ENCODE peak calls at places on chromosomes 13 and 19, in eight cellular contexts. S is Panc1, J is transverse colon, M is left lung, P is adrenal gland, H is heart left ventricle, U is tibial artery, I is upper lobe of right lung. C is an unnamed sample.

GRCh38 chr13:79519252-79519651 is 38.3 kb downstream of the NDFIP2 start:
- DNase-seq in M (no peak), I (no peak), S (no peak), U (no peak), P (no peak), J (no peak), H (no peak), C (no peak)

GRCh38 chr19:46821512-46822359 is 28.9 kb downstream of the AP2S1 start:
- DNase-seq in P (no peak), U (no peak), S (no peak), J (peak), H (peak), I (peak), M (no peak), C (peak)

GRCh38 chr19:44943801-44944249 is 1.8 kb downstream of the APOC4 start:
- DNase-seq in J (peak), S (no peak), U (peak), M (peak), H (peak), P (peak), I (peak), C (no peak)

GRCh38 chr13:97254809-97255208 is 32.7 kb downstream of the MBNL2 start:
- DNase-seq in J (no peak), U (no peak), H (no peak), P (no peak), M (no peak), I (no peak), S (no peak), C (no peak)

GRCh38 chr19:44149776-44150175 is 8.4 kb downstream of the ZNF234 start:
- DNase-seq in U (no peak), S (no peak), J (no peak), H (no peak), I (no peak), M (no peak), P (no peak), C (no peak)

GRCh38 chr13:45863716-45864590 is 12.4 kb upstream of the SIAH3 start:
- DNase-seq in U (no peak), P (no peak), H (no peak), M (no peak), J (no peak), I (no peak), S (no peak), C (no peak)

GRCh38 chr13:113741101-113741731 is 17.8 kb upstream of the TMEM255B start:
- DNase-seq in P (no peak), M (peak), S (no peak), J (no peak), H (peak), I (no peak), U (no peak), C (no peak)

GRCh38 chr13:23579072-23579885 is 9.1 kb downstream of the TNFRSF19 start:
- DNase-seq in I (peak), J (peak), P (peak), U (peak), S (no peak), M (peak), H (peak), C (peak)

GRCh38 chr13:113887700-113888201 is 23.9 kb upstream of the GAS6 start:
- DNase-seq in M (no peak), S (no peak), U (peak), J (no peak), I (no peak), P (no peak), H (no peak), C (no peak)

GRCh38 chr19:16380943-16381755 is 56.5 kb downstream of the KLF2 start:
- DNase-seq in U (no peak), S (no peak), J (no peak), M (no peak), H (no peak), P (no peak), I (no peak), C (no peak)

GRCh38 chr13:109401891-109402290 is 384.5 kb downstream of the IRS2 start:
- DNase-seq in I (no peak), H (no peak), S (no peak), M (no peak), P (no peak), J (no peak), U (no peak), C (no peak)

GRCh38 chr13:42363941-42364612 is 92.1 kb downstream of the AKAP11 start:
- DNase-seq in H (no peak), U (no peak), J (no peak), S (no peak), I (no peak), P (no peak), M (no peak), C (no peak)

GRCh38 chr13:27775943-27776342 is 16.3 kb upstream of the GSX1 start:
- DNase-seq in M (no peak), U (no peak), P (no peak), H (no peak), J (no peak), I (no peak), S (no peak), C (no peak)

GRCh38 chr13:102879793-102880499 is 34.1 kb downstream of the ERCC5 start:
- DNase-seq in J (no peak), P (no peak), I (no peak), U (no peak), M (no peak), H (no peak), S (no peak), C (no peak)

GRCh38 chr19:13036366-13036976 is 41.2 kb downstream of the NFIX start:
- DNase-seq in H (no peak), I (peak), U (peak), J (peak), M (peak), P (no peak), S (no peak), C (peak)

GRCh38 chr13:78404961-78405360 is 198.4 kb downstream of the POU4F1 start:
- DNase-seq in P (no peak), J (no peak), I (no peak), U (no peak), M (no peak), S (no peak), H (no peak), C (no peak)

GRCh38 chr19:10193666-10194499 is 870 bp downstream of the DNMT1 start:
- DNase-seq in H (no peak), P (no peak), S (no peak), M (peak), I (no peak), U (no peak), J (peak), C (no peak)

GRCh38 chr19:11100064-11100463 is 10.8 kb downstream of the LDLR start:
- DNase-seq in S (no peak), U (no peak), I (no peak), M (no peak), P (no peak), J (no peak), H (no peak), C (no peak)

GRCh38 chr13:42720116-42720857 is 61.1 kb upstream of the FAM216B start:
- DNase-seq in M (no peak), P (peak), S (peak), U (no peak), J (peak), H (no peak), I (no peak), C (no peak)

GRCh38 chr19:2317756-2318155 is 9.8 kb upstream of the LINGO3 start:
- DNase-seq in P (no peak), M (peak), J (no peak), U (no peak), H (no peak), S (no peak), I (no peak), C (no peak)

GRCh38 chr19:2315121-2315817 is 7.3 kb upstream of the LINGO3 start:
- DNase-seq in I (no peak), M (no peak), P (no peak), U (no peak), J (no peak), S (no peak), H (no peak), C (no peak)

GRCh38 chr19:2317300-2317699 is 9.3 kb upstream of the LINGO3 start:
- DNase-seq in U (no peak), I (no peak), M (no peak), J (no peak), H (no peak), P (no peak), S (no peak), C (no peak)

GRCh38 chr19:2312819-2313501 is 5.0 kb upstream of the LINGO3 start:
- DNase-seq in J (no peak), P (no peak), M (peak), U (no peak), H (no peak), S (no peak), I (no peak), C (no peak)

GRCh38 chr19:2315818-2316353 is 7.9 kb upstream of the LINGO3 start:
- DNase-seq in H (peak), S (no peak), M (peak), I (peak), J (peak), P (peak), U (peak), C (peak)
- TF ChIP-seq CTCF in H (peak), S (peak), M (peak), I (peak), J (peak), P (peak), U (peak), C (peak)

GRCh38 chr13:48983331-48983730 is 7.6 kb downstream of the FNDC3A start:
- DNase-seq in S (no peak), I (no peak), J (no peak), M (no peak), P (no peak), H (no peak), U (no peak), C (no peak)
- H3K4me3 ChIP-seq in S (no peak), I (no peak), J (no peak), M (no peak), P (no peak), H (no peak), U (no peak), C (no peak)

GRCh38 chr19:30555788-30556110 is 183.6 kb downstream of the ZNF536 start:
- DNase-seq in U (peak), H (no peak), J (no peak), P (no peak), I (no peak), S (no peak), M (no peak), C (no peak)
- H3K27ac ChIP-seq in U (no peak), H (no peak), J (no peak), P (no peak), I (no peak), S (no peak), M (no peak), C (no peak)

DNA sequence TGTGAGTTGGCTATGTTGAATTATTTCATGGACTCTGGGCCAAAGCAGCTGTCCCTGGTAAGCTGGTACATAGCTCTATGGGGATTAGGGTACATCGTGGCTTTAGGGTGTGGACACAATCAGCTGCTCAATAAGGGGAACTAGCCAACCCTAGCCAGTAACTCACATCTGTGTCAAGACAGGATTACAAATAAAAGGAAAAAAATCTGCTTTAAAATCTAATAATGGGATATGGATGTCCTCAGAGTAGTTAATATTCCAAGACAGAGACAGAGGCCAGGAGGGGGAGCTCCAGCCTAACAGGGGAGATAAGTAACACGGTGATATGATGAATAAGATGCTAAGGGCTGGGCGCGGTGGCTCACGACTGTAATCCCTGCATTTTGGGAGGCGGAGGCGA is 21.1 kb upstream of the ZNF766 start:
- DNase-seq in M (no peak), U (no peak), H (peak), J (peak), S (no peak), I (no peak), P (peak), C (peak)
- TF ChIP-seq CTCF in M (peak), U (peak), H (peak), J (peak), S (peak), I (peak), P (peak), C (peak)

C was measured in WERI-Rb-1.